ENCODE peak calls at places on chromosomes 7 and 10, in eight cellular contexts. One of them, this sample, is unnamed.

GRCh38 chr10:122655524-122656307 is 43.9 kb downstream of the C10orf120 start:
- DNase-seq in ovary: no peak
- DNase-seq in gastrocnemius medialis: no peak
- DNase-seq in thyroid gland: peak; percentile 74
- DNase-seq in heart left ventricle: no peak
- DNase-seq in A549: no peak
- DNase-seq in IMR-90: no peak
- DNase-seq in HCT116: no peak
- DNase-seq in this sample: no peak

GRCh38 chr7:44629825-44630580 is 23.6 kb downstream of the OGDH start:
- DNase-seq in IMR-90: no peak
- DNase-seq in heart left ventricle: no peak
- DNase-seq in A549: no peak
- DNase-seq in gastrocnemius medialis: no peak
- DNase-seq in ovary: no peak
- DNase-seq in HCT116: no peak
- DNase-seq in thyroid gland: no peak
- DNase-seq in this sample: no peak

GRCh38 chr7:39709029-39709428 is 85.7 kb downstream of the RALA start:
- DNase-seq in thyroid gland: no peak
- DNase-seq in HCT116: no peak
- DNase-seq in IMR-90: no peak
- DNase-seq in A549: no peak
- DNase-seq in ovary: no peak
- DNase-seq in heart left ventricle: no peak
- DNase-seq in gastrocnemius medialis: no peak
- DNase-seq in this sample: no peak

GRCh38 chr7:2019693-2020511 is 212.8 kb downstream of the MAD1L1 start:
- DNase-seq in A549: no peak
- DNase-seq in ovary: no peak
- DNase-seq in thyroid gland: peak; percentile 10
- DNase-seq in IMR-90: peak; percentile 97
- DNase-seq in HCT116: no peak
- DNase-seq in gastrocnemius medialis: no peak
- DNase-seq in heart left ventricle: peak; percentile 84
- DNase-seq in this sample: peak; percentile 15

GRCh38 chr7:41732279-41733062 is 29.6 kb upstream of the INHBA start:
- DNase-seq in A549: no peak
- DNase-seq in ovary: no peak
- DNase-seq in HCT116: peak; percentile 1
- DNase-seq in heart left ventricle: no peak
- DNase-seq in gastrocnemius medialis: no peak
- DNase-seq in thyroid gland: no peak
- DNase-seq in IMR-90: peak; percentile 33
- DNase-seq in this sample: no peak

GRCh38 chr10:109287858-109288257 is 635.5 kb downstream of the XPNPEP1 start:
- DNase-seq in gastrocnemius medialis: no peak
- DNase-seq in heart left ventricle: no peak
- DNase-seq in thyroid gland: no peak
- DNase-seq in ovary: no peak
- DNase-seq in IMR-90: no peak
- DNase-seq in A549: no peak
- DNase-seq in HCT116: no peak
- DNase-seq in this sample: no peak

GRCh38 chr10:1154531-1154930 is 98.3 kb downstream of the WDR37 start:
- DNase-seq in thyroid gland: no peak
- DNase-seq in ovary: no peak
- DNase-seq in HCT116: no peak
- DNase-seq in heart left ventricle: no peak
- DNase-seq in gastrocnemius medialis: no peak
- DNase-seq in A549: no peak
- DNase-seq in IMR-90: no peak
- DNase-seq in this sample: no peak

GRCh38 chr7:130444230-130444629 is 3.4 kb upstream of the CEP41 start:
- DNase-seq in gastrocnemius medialis: no peak
- DNase-seq in ovary: no peak
- DNase-seq in IMR-90: peak; percentile 63
- DNase-seq in thyroid gland: peak; percentile 44
- DNase-seq in heart left ventricle: no peak
- DNase-seq in A549: no peak
- DNase-seq in HCT116: no peak
- DNase-seq in this sample: no peak

GRCh38 chr10:130215076-130215917 is 79.1 kb downstream of the GLRX3 start:
- DNase-seq in thyroid gland: no peak
- DNase-seq in A549: no peak
- DNase-seq in IMR-90: no peak
- DNase-seq in gastrocnemius medialis: no peak
- DNase-seq in HCT116: no peak
- DNase-seq in ovary: no peak
- DNase-seq in heart left ventricle: no peak
- DNase-seq in this sample: no peak

GRCh38 chr7:142498364-142498763 is 240.5 kb upstream of the PRSS58 start:
- DNase-seq in gastrocnemius medialis: no peak
- DNase-seq in ovary: no peak
- DNase-seq in heart left ventricle: no peak
- DNase-seq in IMR-90: peak; percentile 56
- DNase-seq in HCT116: no peak
- DNase-seq in thyroid gland: no peak
- DNase-seq in A549: no peak
- DNase-seq in this sample: no peak

GRCh38 chr10:125041856-125042506 is 100.1 kb downstream of the ZRANB1 start:
- DNase-seq in heart left ventricle: no peak
- DNase-seq in ovary: no peak
- DNase-seq in IMR-90: no peak
- DNase-seq in gastrocnemius medialis: no peak
- DNase-seq in A549: no peak
- DNase-seq in HCT116: no peak
- DNase-seq in thyroid gland: no peak
- DNase-seq in this sample: no peak

GRCh38 chr10:102678842-102679289 is 34.6 kb downstream of the TRIM8 start:
- DNase-seq in thyroid gland: peak; percentile 71
- DNase-seq in heart left ventricle: peak; percentile 77
- DNase-seq in IMR-90: peak; percentile 52
- DNase-seq in HCT116: no peak
- DNase-seq in ovary: peak; percentile 74
- DNase-seq in gastrocnemius medialis: peak; percentile 39
- DNase-seq in A549: peak; percentile 74
- DNase-seq in this sample: peak; percentile 78

GRCh38 chr7:151696738-151697514 is 177.2 kb upstream of the RHEB start:
- DNase-seq in heart left ventricle: no peak
- DNase-seq in IMR-90: no peak
- DNase-seq in gastrocnemius medialis: no peak
- DNase-seq in HCT116: no peak
- DNase-seq in A549: peak; percentile 71
- DNase-seq in ovary: no peak
- DNase-seq in thyroid gland: peak; percentile 18
- DNase-seq in this sample: peak; percentile 29

GRCh38 chr10:47454294-47455058 is 29.4 kb downstream of the ANXA8 start:
- DNase-seq in A549: no peak
- DNase-seq in heart left ventricle: no peak
- DNase-seq in gastrocnemius medialis: no peak
- DNase-seq in HCT116: no peak
- DNase-seq in IMR-90: no peak
- DNase-seq in ovary: no peak
- DNase-seq in thyroid gland: no peak
- DNase-seq in this sample: no peak

GRCh38 chr10:11183000-11183399 is 165.3 kb downstream of the CELF2 start:
- DNase-seq in heart left ventricle: no peak
- DNase-seq in A549: no peak
- DNase-seq in HCT116: no peak
- DNase-seq in gastrocnemius medialis: no peak
- DNase-seq in ovary: no peak
- DNase-seq in IMR-90: no peak
- DNase-seq in thyroid gland: no peak
- DNase-seq in this sample: no peak

GRCh38 chr7:13742126-13742525 is 247.3 kb downstream of the ETV1 start:
- DNase-seq in HCT116: peak; percentile 8
- DNase-seq in gastrocnemius medialis: no peak
- DNase-seq in A549: no peak
- DNase-seq in ovary: no peak
- DNase-seq in heart left ventricle: no peak
- DNase-seq in IMR-90: peak; percentile 28
- DNase-seq in thyroid gland: no peak
- DNase-seq in this sample: no peak

GRCh38 chr10:133396035-133396624 is 2.2 kb downstream of the MTG1 start:
- DNase-seq in thyroid gland: no peak
- DNase-seq in ovary: peak; percentile 27
- DNase-seq in IMR-90: no peak
- DNase-seq in heart left ventricle: no peak
- DNase-seq in HCT116: no peak
- DNase-seq in A549: no peak
- DNase-seq in gastrocnemius medialis: no peak
- DNase-seq in this sample: no peak

GRCh38 chr10:8095962-8096361 is 41.5 kb downstream of the GATA3 start:
- DNase-seq in A549: no peak
- DNase-seq in ovary: no peak
- DNase-seq in IMR-90: no peak
- DNase-seq in thyroid gland: no peak
- DNase-seq in gastrocnemius medialis: no peak
- DNase-seq in HCT116: no peak
- DNase-seq in heart left ventricle: no peak
- DNase-seq in this sample: no peak

GRCh38 chr7:118053353-118053752 is 130.6 kb upstream of the LSM8 start:
- DNase-seq in gastrocnemius medialis: no peak
- DNase-seq in ovary: no peak
- DNase-seq in thyroid gland: peak; percentile 3
- DNase-seq in IMR-90: no peak
- DNase-seq in heart left ventricle: no peak
- DNase-seq in HCT116: no peak
- DNase-seq in A549: no peak
- DNase-seq in this sample: peak; percentile 7

GRCh38 chr10:78741541-78741940 is 327.2 kb upstream of the ZMIZ1 start:
- DNase-seq in heart left ventricle: no peak
- DNase-seq in A549: no peak
- DNase-seq in thyroid gland: no peak
- DNase-seq in ovary: no peak
- DNase-seq in gastrocnemius medialis: no peak
- DNase-seq in IMR-90: peak; percentile 66
- DNase-seq in HCT116: no peak
- DNase-seq in this sample: peak; percentile 72

GRCh38 chr7:124100190-124100589 is 67.3 kb upstream of the TMEM229A start:
- DNase-seq in IMR-90: no peak
- DNase-seq in heart left ventricle: no peak
- DNase-seq in HCT116: no peak
- DNase-seq in ovary: no peak
- DNase-seq in A549: no peak
- DNase-seq in thyroid gland: no peak
- DNase-seq in gastrocnemius medialis: no peak
- DNase-seq in this sample: no peak

GRCh38 chr10:119316729-119317097 is 109.3 kb downstream of the GRK5 start:
- DNase-seq in HCT116: peak; percentile 89
- DNase-seq in gastrocnemius medialis: no peak
- DNase-seq in A549: peak; percentile 92
- DNase-seq in thyroid gland: no peak
- DNase-seq in heart left ventricle: peak; percentile 68
- DNase-seq in IMR-90: peak; percentile 92
- DNase-seq in ovary: no peak
- DNase-seq in this sample: no peak

GRCh38 chr7:3559178-3559765 is 258.2 kb downstream of the SDK1 start:
- DNase-seq in heart left ventricle: no peak
- DNase-seq in HCT116: no peak
- DNase-seq in ovary: no peak
- DNase-seq in gastrocnemius medialis: peak; percentile 10
- DNase-seq in IMR-90: peak; percentile 97
- DNase-seq in A549: peak; percentile 33
- DNase-seq in thyroid gland: no peak
- DNase-seq in this sample: peak; percentile 40

DNA sequence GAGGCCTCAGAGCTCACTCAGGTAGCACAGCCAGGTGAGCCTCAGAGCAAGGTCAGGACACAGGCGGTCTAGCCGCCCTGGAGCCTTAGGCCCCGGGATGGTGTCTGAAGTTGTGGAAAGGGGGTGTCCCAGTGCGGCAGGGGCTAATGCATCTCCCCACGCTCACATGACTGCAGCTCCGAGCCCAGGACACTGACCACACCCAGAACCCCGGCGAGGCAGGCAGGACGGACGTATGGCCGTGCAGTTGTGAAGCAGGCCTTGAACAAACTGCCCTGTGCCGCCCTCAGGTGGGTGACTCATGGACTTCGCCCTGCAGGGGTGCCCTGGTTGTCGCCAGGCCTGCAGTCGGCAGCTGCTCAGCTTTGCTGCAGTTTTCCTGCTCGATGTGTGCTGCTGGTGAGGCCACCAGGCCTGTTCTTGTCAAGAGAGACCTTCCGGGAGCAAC is 5.0 kb upstream of the PRKAR1B start:
- DNase-seq in IMR-90: no peak
- DNase-seq in gastrocnemius medialis: peak; percentile 56
- DNase-seq in HCT116: peak; percentile 24
- DNase-seq in thyroid gland: no peak
- DNase-seq in heart left ventricle: peak; percentile 75
- DNase-seq in ovary: peak; percentile 30
- DNase-seq in A549: peak; percentile 41
- DNase-seq in this sample: peak; percentile 88
- TF ChIP-seq POLR2A in IMR-90: no peak
- TF ChIP-seq POLR2A in gastrocnemius medialis: no peak
- TF ChIP-seq POLR2A in HCT116: no peak
- TF ChIP-seq POLR2A in thyroid gland: no peak
- TF ChIP-seq POLR2A in heart left ventricle: no peak
- TF ChIP-seq POLR2A in ovary: no peak
- TF ChIP-seq POLR2A in A549: no peak
- TF ChIP-seq POLR2A in this sample: no peak

DNA sequence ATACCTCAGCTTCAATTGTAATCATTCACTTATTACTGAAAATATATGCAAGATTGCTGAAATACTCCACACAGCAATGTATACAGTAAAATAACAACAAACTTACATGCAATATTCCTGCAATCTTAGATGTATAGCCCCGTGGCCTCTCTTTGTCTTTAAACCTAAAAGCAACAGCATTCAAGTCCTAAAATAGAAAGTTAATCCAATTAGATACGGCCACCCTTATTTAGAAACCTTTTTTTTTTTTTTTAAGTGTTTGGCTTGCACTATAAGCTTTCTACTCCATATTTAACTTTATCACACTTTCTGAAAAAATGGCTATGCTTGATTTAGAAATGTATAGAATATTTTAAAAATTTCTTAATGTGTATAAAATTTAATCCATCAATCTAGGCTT is 67.6 kb downstream of the IDE start:
- DNase-seq in A549: no peak
- DNase-seq in IMR-90: no peak
- DNase-seq in HCT116: no peak
- DNase-seq in thyroid gland: no peak
- DNase-seq in gastrocnemius medialis: no peak
- DNase-seq in heart left ventricle: no peak
- DNase-seq in ovary: no peak
- DNase-seq in this sample: no peak
- TF ChIP-seq POLR2A in A549: no peak
- TF ChIP-seq POLR2A in IMR-90: no peak
- TF ChIP-seq POLR2A in HCT116: no peak
- TF ChIP-seq POLR2A in thyroid gland: no peak
- TF ChIP-seq POLR2A in gastrocnemius medialis: no peak
- TF ChIP-seq POLR2A in heart left ventricle: no peak
- TF ChIP-seq POLR2A in ovary: no peak
- TF ChIP-seq POLR2A in this sample: no peak

GRCh38 chr7:26153823-26154783 is 2.1 kb downstream of the NFE2L3 start:
- DNase-seq in IMR-90: peak; percentile 68
- DNase-seq in HCT116: no peak
- DNase-seq in ovary: no peak
- DNase-seq in A549: no peak
- DNase-seq in thyroid gland: no peak
- DNase-seq in heart left ventricle: peak; percentile 46
- DNase-seq in gastrocnemius medialis: no peak
- DNase-seq in this sample: no peak
- TF ChIP-seq POLR2A in IMR-90: no peak
- TF ChIP-seq POLR2A in HCT116: no peak
- TF ChIP-seq POLR2A in ovary: no peak
- TF ChIP-seq POLR2A in A549: no peak
- TF ChIP-seq POLR2A in thyroid gland: no peak
- TF ChIP-seq POLR2A in heart left ventricle: no peak
- TF ChIP-seq POLR2A in gastrocnemius medialis: no peak
- TF ChIP-seq POLR2A in this sample: no peak

GRCh38 chr7:76359111-76359986 is 558 bp upstream of the YWHAG start:
- DNase-seq in thyroid gland: peak; percentile 98
- DNase-seq in ovary: peak; percentile 94
- DNase-seq in gastrocnemius medialis: peak; percentile 98
- DNase-seq in heart left ventricle: peak; percentile 98
- DNase-seq in HCT116: peak; percentile 98
- DNase-seq in A549: peak; percentile 90
- DNase-seq in IMR-90: peak; percentile 99
- DNase-seq in this sample: peak; percentile 99
- TF ChIP-seq POLR2A in thyroid gland: no peak
- TF ChIP-seq POLR2A in ovary: peak; percentile 36
- TF ChIP-seq POLR2A in gastrocnemius medialis: no peak
- TF ChIP-seq POLR2A in heart left ventricle: no peak
- TF ChIP-seq POLR2A in HCT116: no peak
- TF ChIP-seq POLR2A in A549: peak; percentile 26
- TF ChIP-seq POLR2A in IMR-90: peak; percentile 39
- TF ChIP-seq POLR2A in this sample: no peak